ENCODE peak calls at places on chromosomes 12 and 14, in seven cellular contexts. H, R, F, Z, B, G and N are unnamed samples.

GRCh38 chr14:35341454-35342159 is 49.4 kb downstream of the PSMA6 start:
- DNase-seq in Z (peak), B (no peak), H (peak), F (peak), R (peak), G (peak), N (no peak)

GRCh38 chr14:63972323-63972932 is 119.6 kb downstream of the SYNE2 start:
- DNase-seq in G (no peak), F (no peak), H (no peak), B (no peak), R (no peak), Z (no peak), N (no peak)

GRCh38 chr12:120639771-120640721 is at the start of gene CABP1:
- DNase-seq in H (peak), B (peak), G (peak), R (no peak), Z (no peak), F (peak), N (peak)

GRCh38 chr12:58269476-58269875 is 328.1 kb downstream of the ATP23 start:
- DNase-seq in F (no peak), H (no peak), R (no peak), G (no peak), B (no peak), Z (peak), N (no peak)

GRCh38 chr12:118326971-118327370 is 45.7 kb downstream of the TAOK3 start:
- DNase-seq in R (peak), Z (no peak), F (no peak), B (no peak), H (no peak), G (no peak), N (no peak)

GRCh38 chr12:131591714-131592709 is 118.9 kb upstream of the SFSWAP start:
- DNase-seq in F (no peak), Z (no peak), B (no peak), R (no peak), G (no peak), H (no peak), N (no peak)

GRCh38 chr12:107903377-107904061 is 129.0 kb downstream of the ASCL4 start:
- DNase-seq in Z (no peak), H (peak), R (no peak), B (no peak), G (peak), F (peak), N (peak)

GRCh38 chr12:89525002-89525823 is 617 bp upstream of the GALNT4 start:
- DNase-seq in Z (peak), F (peak), R (peak), B (no peak), H (peak), G (peak), N (peak)

GRCh38 chr12:113747048-113747447 is 219.1 kb downstream of the RBM19 start:
- DNase-seq in F (peak), B (no peak), G (no peak), Z (no peak), R (no peak), H (no peak), N (no peak)

GRCh38 chr12:100539209-100539608 is 34.3 kb upstream of the GAS2L3 start:
- DNase-seq in G (peak), H (peak), F (peak), Z (peak), B (no peak), R (peak), N (peak)

GRCh38 chr14:100670017-100670974 is 56.4 kb upstream of the DLK1 start:
- DNase-seq in H (no peak), G (no peak), B (no peak), Z (no peak), F (no peak), R (no peak), N (no peak)

GRCh38 chr12:1500095-1500801 is 94.1 kb downstream of the FBXL14 start:
- DNase-seq in H (no peak), F (peak), B (no peak), G (no peak), R (peak), Z (peak), N (no peak)

GRCh38 chr14:22982477-22983245 is at the start of gene AJUBA:
- DNase-seq in F (peak), H (peak), G (peak), B (no peak), Z (peak), R (peak), N (peak)

GRCh38 chr12:111761706-111762105 is 5.0 kb upstream of the ALDH2 start:
- DNase-seq in B (no peak), G (no peak), F (peak), H (no peak), Z (no peak), R (no peak), N (peak)

GRCh38 chr14:77123381-77124344 is 17.9 kb downstream of the ZDHHC22 start:
- DNase-seq in Z (no peak), R (no peak), H (peak), F (peak), G (peak), B (no peak), N (no peak)

GRCh38 chr12:51868821-51869489 is 18.9 kb upstream of the ANKRD33 start:
- DNase-seq in R (no peak), F (no peak), Z (peak), B (no peak), H (no peak), G (peak), N (no peak)

GRCh38 chr12:131855521-131856142 is 27.4 kb downstream of the MMP17 start:
- DNase-seq in F (no peak), G (no peak), B (no peak), Z (no peak), R (no peak), H (peak), N (no peak)

GRCh38 chr14:24092110-24092959 is 1.8 kb upstream of the PCK2 start:
- DNase-seq in H (no peak), R (no peak), F (peak), Z (no peak), G (no peak), B (no peak), N (no peak)

GRCh38 chr12:80178846-80179245 is 79.5 kb downstream of the OTOGL start:
- DNase-seq in H (no peak), R (no peak), F (no peak), Z (no peak), G (no peak), B (no peak), N (no peak)

GRCh38 chr12:27780612-27781408 is 774 bp upstream of the MANSC4 start:
- DNase-seq in H (peak), Z (peak), F (peak), B (no peak), G (peak), R (peak), N (peak)

GRCh38 chr12:50222275-50222783 is 55.2 kb upstream of the CERS5 start:
- DNase-seq in B (no peak), F (peak), Z (peak), R (peak), H (peak), G (peak), N (peak)

GRCh38 chr12:47576256-47576655 is 129.6 kb downstream of the RPAP3 start:
- DNase-seq in G (no peak), H (no peak), F (peak), B (no peak), Z (no peak), R (no peak), N (peak)

GRCh38 chr12:1807107-1807478 is 13.3 kb upstream of the LRTM2 start:
- DNase-seq in H (no peak), F (no peak), B (no peak), Z (no peak), R (no peak), G (no peak), N (no peak)

GRCh38 chr12:109435428-109436180 is 41.5 kb downstream of the KCTD10 start:
- DNase-seq in F (peak), Z (no peak), R (no peak), G (peak), B (no peak), H (no peak), N (no peak)

GRCh38 chr12:34402899-34403705 is 380.8 kb downstream of the ALG10 start:
- DNase-seq in R (no peak), Z (no peak), H (peak), B (no peak), F (no peak), G (no peak), N (no peak)

GRCh38 chr12:89833337-89834252 is 125.0 kb upstream of the ATP2B1 start:
- DNase-seq in Z (no peak), R (peak), H (no peak), B (no peak), F (no peak), G (no peak), N (no peak)

GRCh38 chr12:6211421-6211869 is 11.2 kb downstream of the CD9 start:
- DNase-seq in Z (peak), B (no peak), F (no peak), H (no peak), R (peak), G (no peak), N (no peak)

GRCh38 chr12:132747896-132748295 is 13.7 kb downstream of the ANKLE2 start:
- DNase-seq in F (no peak), Z (no peak), G (no peak), R (no peak), B (no peak), H (no peak), N (no peak)

GRCh38 chr12:110355080-110355479 is 48.4 kb downstream of the ANAPC7 start:
- DNase-seq in F (peak), B (no peak), H (peak), G (peak), Z (peak), R (no peak), N (no peak)

GRCh38 chr14:98704441-98704840 is 567.6 kb downstream of the BCL11B start:
- DNase-seq in B (no peak), R (no peak), G (no peak), Z (no peak), F (peak), H (no peak), N (no peak)

GRCh38 chr14:92728781-92729364 is 19.6 kb downstream of the LGMN start:
- DNase-seq in B (no peak), R (peak), F (peak), H (no peak), G (peak), Z (no peak), N (no peak)

GRCh38 chr12:2580821-2581220 is 213.9 kb upstream of the FKBP4 start:
- DNase-seq in F (no peak), R (peak), G (no peak), Z (peak), H (no peak), B (no peak), N (no peak)

DNA sequence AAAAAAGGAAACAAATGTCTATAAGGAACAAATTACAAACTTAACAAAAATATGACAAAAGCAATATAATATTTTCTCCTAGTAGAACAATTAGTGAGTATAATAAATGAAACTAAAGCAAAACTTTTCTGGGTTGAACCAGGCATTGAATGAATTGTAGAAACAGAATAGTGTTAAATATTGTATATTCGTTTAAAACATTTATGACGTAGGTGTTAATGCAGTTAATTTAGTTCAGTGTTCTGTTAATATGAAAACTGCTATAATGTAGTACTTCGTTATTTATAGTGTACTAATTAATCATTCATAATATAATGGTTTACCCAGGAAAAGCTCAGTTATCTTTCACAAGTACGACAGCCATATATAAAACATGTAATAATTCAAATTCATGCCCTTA is 23.7 kb downstream of the NKX2-1 start:
- DNase-seq in H (no peak), F (no peak), Z (no peak), G (no peak), R (no peak), B (no peak), N (no peak)
- H2AK5ac ChIP-seq in H (no peak), F (no peak), Z (no peak), G (no peak), R (no peak), B (no peak), N (no peak)

DNA sequence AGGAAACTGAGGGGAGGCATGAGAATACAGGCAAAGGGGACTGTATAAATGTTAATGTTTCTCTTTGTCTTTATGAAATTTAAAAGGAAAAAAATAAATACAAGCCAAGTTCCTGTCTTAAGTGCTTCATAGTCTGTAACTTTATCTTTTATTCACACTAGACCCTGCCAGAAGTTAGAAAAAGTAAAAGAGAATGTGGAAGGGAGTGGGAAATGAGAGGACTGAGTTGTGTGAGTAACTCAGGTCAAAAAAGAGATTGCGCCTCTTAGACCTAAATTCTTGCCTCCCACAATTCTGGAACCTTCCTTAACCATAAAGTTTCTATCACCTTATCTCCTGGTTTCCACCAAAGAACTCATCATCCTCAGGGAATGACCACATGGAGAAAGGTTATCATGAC is 141.1 kb downstream of the KICS2 start:
- DNase-seq in R (no peak), H (no peak), G (peak), B (no peak), F (no peak), Z (no peak), N (no peak)
- H2AK5ac ChIP-seq in R (no peak), H (no peak), G (no peak), B (no peak), F (no peak), Z (no peak), N (no peak)

DNA sequence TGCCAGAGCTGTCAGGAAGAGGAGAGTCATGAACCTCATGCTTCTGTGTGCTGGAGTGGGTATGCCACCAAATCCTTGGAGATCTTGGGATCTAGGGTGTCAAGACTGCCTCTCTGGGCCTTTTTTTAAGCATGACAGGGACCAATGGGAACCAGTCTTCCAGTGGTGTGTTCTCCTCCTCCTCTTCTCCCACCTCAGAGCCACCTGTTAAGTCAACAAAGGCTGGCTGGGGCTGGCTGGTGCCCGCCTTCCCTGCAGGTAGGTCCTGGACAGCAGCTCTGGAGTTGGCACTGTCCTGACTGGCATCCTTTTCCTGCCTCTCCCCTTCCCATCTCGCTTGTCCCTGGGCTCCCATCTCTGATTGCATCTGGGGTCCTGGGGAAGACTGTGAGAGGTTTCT is at the start of gene DCD:
- DNase-seq in Z (no peak), H (no peak), B (no peak), G (no peak), F (no peak), R (no peak), N (no peak)
- H2AK5ac ChIP-seq in Z (no peak), H (no peak), B (no peak), G (no peak), F (no peak), R (no peak), N (no peak)

GRCh38 chr12:12952036-12952435 is at the start of gene GPRC5D:
- DNase-seq in R (no peak), B (no peak), G (no peak), F (no peak), H (no peak), Z (no peak), N (no peak)

GRCh38 chr12:12951504-12951903 is 466 bp downstream of the GPRC5D start:
- DNase-seq in F (no peak), H (no peak), G (no peak), Z (no peak), B (no peak), R (no peak), N (no peak)

GRCh38 chr12:12954878-12955625 is 3.1 kb upstream of the GPRC5D start:
- DNase-seq in R (no peak), F (no peak), G (no peak), B (no peak), H (no peak), Z (no peak), N (no peak)

GRCh38 chr12:12954361-12954760 is 2.4 kb upstream of the GPRC5D start:
- DNase-seq in B (no peak), G (no peak), H (no peak), R (peak), F (peak), Z (no peak), N (no peak)
- H2AK5ac ChIP-seq in B (no peak), G (no peak), H (no peak), R (no peak), F (no peak), Z (no peak), N (no peak)

GRCh38 chr12:56274299-56274698 is 7.6 kb downstream of the COQ10A start:
- DNase-seq in G (no peak), H (no peak), F (no peak), Z (no peak), B (no peak), R (no peak), N (no peak)
- H2AK5ac ChIP-seq in G (no peak), H (no peak), F (no peak), Z (no peak), B (no peak), R (no peak), N (no peak)

DNA sequence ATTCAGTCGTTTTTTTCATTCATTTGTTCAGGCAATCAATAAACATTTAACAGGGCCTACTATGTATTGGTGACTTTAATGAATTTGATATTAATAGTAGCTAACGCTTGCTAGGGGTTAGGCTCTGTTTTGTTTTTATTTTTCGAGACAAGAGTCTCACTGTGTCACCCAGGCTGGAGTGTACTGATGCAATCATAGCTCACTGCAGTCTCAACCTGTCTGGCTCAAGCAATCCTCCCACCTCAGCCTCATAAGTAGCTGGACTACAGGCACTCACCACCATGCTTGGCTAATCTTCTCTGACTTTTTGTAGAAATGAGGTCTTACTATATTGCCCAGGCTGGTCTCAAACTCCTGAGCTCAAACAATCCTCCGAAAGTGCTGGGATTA is 25.6 kb upstream of the MED13L start:
- DNase-seq in F (no peak), G (no peak), B (no peak), Z (no peak), H (no peak), R (no peak), N (no peak)
- H2AK5ac ChIP-seq in F (no peak), G (no peak), B (no peak), Z (no peak), H (no peak), R (no peak), N (no peak)

GRCh38 chr12:91496337-91496736 is 313.7 kb upstream of the DCN start:
- DNase-seq in R (no peak), Z (no peak), F (no peak), G (no peak), B (no peak), H (no peak), N (no peak)
- H2AK5ac ChIP-seq in R (no peak), Z (no peak), F (no peak), G (no peak), B (no peak), H (no peak), N (no peak)

GRCh38 chr12:94353130-94353529 is 106.5 kb downstream of the CEP83 start:
- DNase-seq in G (no peak), F (no peak), B (no peak), H (no peak), R (no peak), Z (peak), N (no peak)
- H2AK5ac ChIP-seq in G (no peak), F (no peak), B (no peak), H (no peak), R (no peak), Z (no peak), N (no peak)

DNA sequence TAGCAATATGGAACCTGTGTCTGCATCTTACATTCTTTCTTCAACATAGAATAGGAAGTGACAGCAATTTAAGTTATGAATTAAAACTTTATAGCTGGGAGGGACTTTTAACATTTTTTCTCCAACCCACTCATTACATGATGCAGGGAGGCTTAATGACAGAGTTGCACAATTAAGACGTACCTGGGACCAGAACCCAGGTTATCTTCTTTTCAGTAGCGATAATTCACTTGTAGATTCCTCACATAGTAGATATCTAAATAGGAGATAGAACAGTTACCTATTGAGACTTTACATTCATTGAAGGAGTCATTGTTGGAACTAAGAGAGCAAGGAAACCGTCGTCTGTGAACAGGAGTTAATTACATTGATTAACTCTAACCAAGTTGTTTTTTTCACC is 5.1 kb downstream of the SRGAP1 start:
- DNase-seq in G (no peak), H (no peak), F (no peak), B (no peak), R (no peak), Z (no peak), N (no peak)
- H2AK5ac ChIP-seq in G (no peak), H (no peak), F (no peak), B (no peak), R (no peak), Z (no peak), N (no peak)

GRCh38 chr12:11732023-11732422 is 82.5 kb downstream of the ETV6 start:
- DNase-seq in B (no peak), R (no peak), G (no peak), Z (no peak), F (no peak), H (no peak), N (no peak)

GRCh38 chr12:11731455-11731854 is 82.0 kb downstream of the ETV6 start:
- DNase-seq in H (no peak), G (peak), Z (peak), R (peak), B (no peak), F (no peak), N (no peak)

GRCh38 chr12:11732760-11733159 is 83.3 kb downstream of the ETV6 start:
- DNase-seq in H (no peak), B (no peak), G (no peak), R (no peak), F (no peak), Z (no peak), N (no peak)

GRCh38 chr12:11738450-11738849 is 89.0 kb downstream of the ETV6 start:
- DNase-seq in B (no peak), G (no peak), R (no peak), Z (no peak), H (no peak), F (no peak), N (no peak)

GRCh38 chr12:11734781-11735180 is 85.3 kb downstream of the ETV6 start:
- DNase-seq in H (no peak), B (no peak), F (no peak), R (no peak), G (no peak), Z (no peak), N (no peak)
- H2AK5ac ChIP-seq in H (no peak), B (no peak), F (no peak), R (no peak), G (no peak), Z (no peak), N (no peak)